ENCODE peak calls at places on chromosomes 16 and 17, in eight cellular contexts. C is stomach, L is vagina, W is body of pancreas, Z is IMR-90, S is Peyer's patch, Y is sigmoid colon, G is right lobe of liver. B is an unnamed sample.

GRCh38 chr17:55120651-55121050 is 144.1 kb upstream of the HLF start:
- DNase-seq in Y (no peak), W (no peak), Z (no peak), L (no peak), G (no peak), C (no peak), S (no peak), B (no peak)

GRCh38 chr17:75130059-75130631 is 1.4 kb downstream of the NT5C start:
- DNase-seq in L (no peak), C (no peak), W (no peak), G (no peak), S (peak; percentile 52), Z (no peak), Y (no peak), B (peak; percentile 79)

GRCh38 chr17:81379523-81379942 is 15.7 kb upstream of the BAHCC1 start:
- DNase-seq in C (peak; percentile 90), Z (no peak), W (peak; percentile 67), Y (no peak), S (peak; percentile 81), L (no peak), G (peak; percentile 48), B (peak; percentile 72)

GRCh38 chr17:2955931-2956582 is 107.3 kb downstream of the OR1D5 start:
- DNase-seq in G (peak; percentile 37), S (no peak), L (no peak), Y (peak; percentile 54), W (peak; percentile 8), C (peak; percentile 25), Z (no peak), B (peak; percentile 52)

GRCh38 chr17:76384987-76385891 is 830 bp downstream of the SPHK1 start:
- DNase-seq in Z (peak; percentile 73), L (no peak), C (peak; percentile 31), Y (peak; percentile 84), S (peak; percentile 60), G (no peak), W (no peak), B (peak; percentile 82)

GRCh38 chr17:59621771-59622170 is 2.1 kb downstream of the CLTC start:
- DNase-seq in S (no peak), L (no peak), W (no peak), C (no peak), Y (no peak), G (no peak), Z (no peak), B (no peak)

GRCh38 chr16:82924075-82924854 is 297.5 kb downstream of the CDH13 start:
- DNase-seq in C (no peak), L (no peak), W (no peak), Y (no peak), S (no peak), G (no peak), Z (no peak), B (no peak)

GRCh38 chr17:82237746-82238561 is 9.1 kb downstream of the SLC16A3 start:
- DNase-seq in C (no peak), L (no peak), Y (peak; percentile 67), W (no peak), G (no peak), S (no peak), Z (no peak), B (peak; percentile 77)

GRCh38 chr17:27596571-27597187 is 34.3 kb upstream of the LGALS9 start:
- DNase-seq in Z (no peak), L (no peak), C (no peak), G (no peak), S (no peak), Y (no peak), W (no peak), B (no peak)

GRCh38 chr17:73357981-73358380 is 46.2 kb upstream of the CDC42EP4 start:
- DNase-seq in Y (no peak), Z (no peak), S (peak; percentile 15), G (no peak), W (no peak), C (no peak), L (no peak), B (no peak)

GRCh38 chr17:83054518-83055125 is 24.8 kb upstream of the METRNL start:
- DNase-seq in C (peak; percentile 14), Y (peak; percentile 48), W (no peak), Z (no peak), G (peak; percentile 38), L (no peak), S (no peak), B (peak; percentile 67)

GRCh38 chr16:23858496-23859062 is 22.8 kb downstream of the PRKCB start:
- DNase-seq in Y (no peak), Z (no peak), G (no peak), L (no peak), S (no peak), C (no peak), W (no peak), B (no peak)

GRCh38 chr17:55463600-55463999 is 42.0 kb upstream of the MMD start:
- DNase-seq in Z (no peak), S (no peak), L (no peak), G (no peak), Y (no peak), W (no peak), C (no peak), B (no peak)

GRCh38 chr16:6682142-6682811 is 650.4 kb upstream of the RBFOX1 start:
- DNase-seq in Z (no peak), C (peak; percentile 31), Y (no peak), L (no peak), G (no peak), S (peak; percentile 55), W (peak; percentile 22), B (no peak)

GRCh38 chr17:77701996-77702395 is 256.5 kb upstream of the TNRC6C start:
- DNase-seq in W (no peak), C (no peak), S (no peak), L (no peak), Z (no peak), G (no peak), Y (no peak), B (no peak)

GRCh38 chr17:18070861-18071340 is 16.8 kb upstream of the DRG2 start:
- DNase-seq in S (no peak), Y (no peak), W (no peak), C (no peak), G (no peak), L (no peak), Z (peak; percentile 61), B (no peak)

GRCh38 chr17:80353718-80354275 is 61.2 kb upstream of the ENDOV start:
- DNase-seq in Y (peak; percentile 48), G (no peak), Z (no peak), W (no peak), C (no peak), L (no peak), S (peak; percentile 37), B (peak; percentile 51)

GRCh38 chr17:43938838-43939182 is 3.5 kb downstream of the PPY start:
- DNase-seq in C (no peak), Y (no peak), W (no peak), Z (no peak), L (no peak), G (no peak), S (no peak), B (no peak)

GRCh38 chr17:6574689-6575595 is 18.6 kb upstream of the PITPNM3 start:
- DNase-seq in C (peak; percentile 33), S (no peak), G (no peak), Z (peak; percentile 73), Y (no peak), W (no peak), L (no peak), B (peak; percentile 85)
- TF ChIP-seq CTCF in C (no peak), S (no peak), G (no peak), Z (no peak), Y (no peak), W (no peak), L (no peak), B (no peak)

GRCh38 chr17:4522661-4523060 is 24.0 kb downstream of the SPNS2 start:
- DNase-seq in Z (no peak), Y (no peak), C (no peak), S (no peak), L (no peak), G (no peak), W (no peak), B (no peak)
- H3K27ac ChIP-seq in Z (no peak overlapping the region), Y (peak overlapping the region; percentile 29), C (peak overlapping the region; percentile 76), S (peak overlapping the region; percentile 49), L (no peak overlapping the region), G (no peak overlapping the region), W (no peak overlapping the region), B (peak overlapping the region; percentile 82)

GRCh38 chr17:39015546-39015935 is 48.3 kb upstream of the FBXO47 start:
- DNase-seq in Z (no peak), Y (no peak), W (no peak), S (no peak), C (no peak), L (no peak), G (no peak), B (no peak)

GRCh38 chr17:39014795-39015545 is 47.8 kb upstream of the FBXO47 start:
- DNase-seq in C (no peak), G (no peak), Z (no peak), L (no peak), S (no peak), Y (no peak), W (no peak), B (no peak)

GRCh38 chr17:39011907-39012468 is 44.8 kb upstream of the FBXO47 start:
- DNase-seq in C (no peak), W (no peak), S (no peak), Y (no peak), L (no peak), Z (no peak), G (no peak), B (no peak)

GRCh38 chr17:39012725-39013124 is 45.5 kb upstream of the FBXO47 start:
- DNase-seq in C (no peak), L (no peak), W (no peak), S (no peak), Z (no peak), Y (no peak), G (no peak), B (no peak)

DNA sequence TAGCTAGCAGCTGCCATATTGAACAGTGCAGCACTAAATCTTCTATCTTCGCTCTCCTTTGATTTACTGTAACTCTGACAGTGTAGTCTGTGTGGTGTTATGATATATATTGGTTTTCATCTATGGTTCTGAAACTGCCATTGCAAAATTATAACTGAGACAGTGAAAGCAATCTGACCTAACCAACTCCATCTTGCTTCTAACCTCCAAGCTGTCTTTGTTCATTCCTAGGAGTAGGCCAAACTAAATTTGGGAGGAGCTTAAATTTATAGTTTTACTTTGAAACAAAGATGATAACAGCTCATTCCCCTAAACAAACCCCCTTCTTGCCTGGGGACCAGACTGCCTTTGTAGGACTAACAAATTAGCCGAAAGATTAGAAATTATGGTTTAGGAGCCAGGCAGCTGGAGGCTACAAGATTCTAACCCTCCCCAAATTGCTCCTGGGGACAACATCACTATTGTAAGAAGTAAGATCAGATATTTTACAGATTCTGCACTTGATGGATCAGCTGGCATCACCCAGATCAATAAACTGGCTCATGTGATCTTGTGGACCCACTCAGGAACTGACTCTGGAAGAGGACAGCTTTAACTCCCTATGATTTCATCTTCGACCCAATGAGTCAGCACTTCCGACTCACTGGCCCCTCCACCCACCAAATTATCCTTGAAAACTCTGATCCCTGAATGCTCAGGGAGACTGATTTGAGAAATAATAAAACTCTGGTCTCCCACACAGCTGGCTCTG is 47.0 kb upstream of the FBXO47 start:
- DNase-seq in W (no peak), L (no peak), S (no peak), G (no peak), Y (no peak), Z (peak; percentile 73), C (no peak), B (no peak)
- TF ChIP-seq POLR2A in W (no peak), L (no peak), S (no peak), G (no peak), Y (no peak), Z (no peak), C (no peak), B (no peak)

DNA sequence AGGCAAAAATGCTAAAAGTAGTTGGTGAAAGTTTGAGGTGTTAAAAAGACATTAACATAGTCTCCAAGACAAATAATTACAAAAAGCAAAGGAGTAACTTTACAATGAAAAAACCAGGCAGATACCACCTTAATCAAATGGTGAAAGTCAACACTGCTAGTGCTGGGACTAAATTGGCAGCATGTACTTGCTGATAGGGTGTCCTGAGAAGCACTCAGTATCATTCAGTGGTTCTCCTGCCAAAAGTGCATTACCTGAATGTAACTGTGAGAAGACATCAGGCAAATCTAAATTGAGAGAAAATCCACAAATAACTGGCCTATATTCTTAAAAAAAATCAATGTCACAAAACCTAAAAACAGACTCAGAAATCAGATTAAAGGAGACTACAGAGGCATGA is 8.0 kb downstream of the KIAA0753 start:
- DNase-seq in Y (no peak), G (no peak), L (no peak), Z (no peak), C (no peak), W (no peak), S (no peak), B (no peak)
- TF ChIP-seq CTCF in Y (no peak), G (no peak), L (no peak), Z (no peak), C (no peak), W (no peak), S (no peak), B (no peak)